ENCODE peak calls at places on chromosomes 3 and 15, in ten cellular contexts. R is RCC 7860, X is mesendoderm, D is HEK293T, U is lower leg skin, V is A549, B is activated T-cell treated with anti-CD3 and anti-CD28 coated beads for 1 hour, K is NCI-H1694 treated with DMSO at 0.1 percent for 48 hours, N is astrocyte of the cerebellum, E is nephron progenitor cell. F is an unnamed sample.

GRCh38 chr3:192883512-192883911 is 34.1 kb downstream of the MB21D2 start:
- DNase-seq in N (no peak), V (no peak), B (no peak), D (no peak), X (peak), K (no peak), E (no peak), R (peak), U (no peak), F (no peak)

GRCh38 chr3:170713648-170714047 is 127.8 kb upstream of the SLC7A14 start:
- DNase-seq in K (no peak), U (no peak), D (no peak), E (no peak), R (no peak), B (no peak), N (no peak), X (no peak), V (no peak), F (no peak)

GRCh38 chr3:176663819-176664218 is 533.5 kb downstream of the TBL1XR1 start:
- DNase-seq in U (no peak), N (peak), E (no peak), R (peak), D (peak), V (peak), B (no peak), K (peak), X (peak), F (peak)

GRCh38 chr15:78083687-78084358 is 6.3 kb upstream of the TBC1D2B start:
- DNase-seq in R (no peak), V (no peak), D (no peak), X (no peak), N (no peak), U (no peak), E (no peak), K (no peak), B (no peak), F (no peak)

GRCh38 chr3:138890555-138891187 is 55.9 kb upstream of the PIK3CB start:
- DNase-seq in U (peak), B (no peak), R (no peak), E (no peak), N (no peak), K (no peak), X (no peak), D (no peak), V (no peak), F (no peak)

GRCh38 chr15:50911001-50911400 is 2.5 kb downstream of the AP4E1 start:
- DNase-seq in X (peak), B (no peak), U (no peak), K (no peak), D (no peak), E (no peak), N (no peak), V (no peak), R (no peak), F (no peak)

GRCh38 chr15:25783607-25784131 is 79.5 kb downstream of the ATP10A start:
- DNase-seq in R (no peak), D (peak), V (peak), E (peak), X (peak), K (no peak), B (peak), U (no peak), N (no peak), F (peak)

GRCh38 chr3:175357758-175358157 is 498.6 kb downstream of the NAALADL2 start:
- DNase-seq in N (no peak), K (no peak), E (no peak), R (no peak), V (no peak), D (no peak), X (peak), U (no peak), B (no peak), F (no peak)

GRCh38 chr15:38010390-38010789 is 76.0 kb downstream of the TMCO5A start:
- DNase-seq in U (no peak), V (no peak), B (no peak), D (no peak), R (no peak), E (no peak), K (no peak), N (peak), X (peak), F (no peak)

GRCh38 chr3:67940200-67940952 is 286.0 kb upstream of the SUCLG2 start:
- DNase-seq in N (no peak), V (peak), E (no peak), U (no peak), X (no peak), B (no peak), K (no peak), R (no peak), D (no peak), F (peak)

GRCh38 chr15:81033508-81033907 is 32.8 kb downstream of the TLNRD1 start:
- DNase-seq in K (no peak), N (no peak), B (no peak), V (no peak), D (no peak), R (no peak), E (no peak), X (no peak), U (no peak), F (no peak)

GRCh38 chr15:60932051-60932915 is 296.8 kb downstream of the RORA start:
- DNase-seq in K (no peak), B (peak), R (peak), X (peak), V (peak), U (peak), E (no peak), N (peak), D (no peak), F (peak)

GRCh38 chr3:8223766-8224165 is 277.9 kb upstream of the LMCD1 start:
- DNase-seq in B (no peak), N (peak), E (no peak), D (no peak), X (no peak), V (no peak), R (no peak), K (no peak), U (no peak), F (peak)

GRCh38 chr3:82707035-82707434 is 945.6 kb upstream of the GBE1 start:
- DNase-seq in X (peak), R (no peak), K (no peak), E (peak), U (no peak), V (peak), N (no peak), D (no peak), B (no peak), F (no peak)

GRCh38 chr3:34256021-34256420 is 457.6 kb downstream of the PDCD6IP start:
- DNase-seq in U (no peak), E (no peak), D (no peak), N (no peak), B (no peak), X (no peak), R (no peak), V (no peak), K (no peak), F (no peak)

GRCh38 chr15:48578965-48579364 is 66.5 kb downstream of the FBN1 start:
- DNase-seq in E (no peak), D (no peak), K (no peak), U (no peak), X (no peak), R (no peak), B (no peak), V (no peak), N (no peak), F (no peak)

GRCh38 chr3:106333911-106334618 is 465.3 kb upstream of the CBLB start:
- DNase-seq in B (no peak), X (no peak), D (no peak), N (peak), R (peak), U (no peak), E (no peak), K (no peak), V (no peak), F (no peak)

GRCh38 chr15:25846377-25846776 is 16.8 kb downstream of the ATP10A start:
- DNase-seq in B (no peak), E (no peak), V (no peak), U (no peak), R (no peak), X (no peak), K (no peak), N (no peak), D (no peak), F (no peak)

GRCh38 chr3:63993653-63994079 is 29.6 kb downstream of the PSMD6 start:
- DNase-seq in D (peak), R (peak), E (peak), V (peak), N (peak), K (peak), X (peak), B (peak), U (peak), F (peak)

GRCh38 chr3:116005404-116005803 is 382.1 kb downstream of the GAP43 start:
- DNase-seq in B (no peak), V (peak), K (peak), X (peak), U (no peak), E (no peak), D (peak), R (peak), N (peak), F (peak)

GRCh38 chr3:134625462-134625861 is 25.4 kb downstream of the KY start:
- DNase-seq in D (no peak), V (no peak), B (no peak), U (no peak), X (no peak), K (no peak), N (no peak), E (no peak), R (no peak), F (no peak)

GRCh38 chr15:90889313-90889730 is 5.0 kb downstream of the FES start:
- DNase-seq in E (no peak), X (no peak), R (no peak), D (no peak), K (no peak), N (no peak), V (no peak), B (no peak), U (no peak), F (no peak)

GRCh38 chr15:45199136-45199810 is 11.5 kb upstream of the SHF start:
- DNase-seq in B (no peak), R (no peak), V (peak), K (peak), D (no peak), U (no peak), X (peak), E (no peak), N (no peak), F (no peak)

GRCh38 chr15:43274136-43274535 is 7.4 kb upstream of the TGM5 start:
- DNase-seq in N (no peak), K (no peak), V (no peak), U (no peak), X (no peak), D (no peak), B (no peak), R (peak), E (no peak), F (no peak)

GRCh38 chr3:72227536-72228070 is 442.7 kb upstream of the PROK2 start:
- DNase-seq in B (no peak), K (no peak), E (no peak), N (no peak), D (no peak), V (no peak), R (no peak), X (peak), U (no peak), F (no peak)

GRCh38 chr3:14224895-14225294 is 46.3 kb downstream of the LSM3 start:
- DNase-seq in B (no peak), U (no peak), X (peak), D (no peak), N (no peak), K (no peak), E (no peak), R (no peak), V (no peak), F (no peak)

GRCh38 chr15:23566070-23567050 is 886 bp downstream of the MKRN3 start:
- DNase-seq in E (no peak), D (no peak), B (peak), K (peak), U (no peak), V (peak), N (peak), R (no peak), X (no peak), F (no peak)

GRCh38 chr3:186002884-186003472 is 65.2 kb upstream of the TRA2B start:
- DNase-seq in E (no peak), D (no peak), U (no peak), R (no peak), V (peak), K (peak), X (peak), N (no peak), B (no peak), F (no peak)

GRCh38 chr3:107994181-107994580 is 96.7 kb downstream of the CD47 start:
- DNase-seq in R (peak), D (no peak), V (no peak), E (no peak), B (no peak), U (no peak), N (no peak), X (no peak), K (no peak), F (no peak)

GRCh38 chr3:194381460-194381875 is 11.9 kb upstream of the LRRC15 start:
- DNase-seq in V (no peak), X (no peak), K (no peak), R (no peak), D (no peak), E (no peak), N (no peak), B (no peak), U (no peak), F (no peak)

GRCh38 chr3:39103791-39104552 is 3.5 kb downstream of the GORASP1 start:
- DNase-seq in R (no peak), U (no peak), X (no peak), V (no peak), B (no peak), E (no peak), K (no peak), N (no peak), D (no peak), F (peak)

GRCh38 chr15:32677238-32677750 is 35.8 kb downstream of the SCG5 start:
- DNase-seq in K (no peak), U (peak), E (no peak), N (no peak), V (peak), B (no peak), X (no peak), R (peak), D (no peak), F (peak)

GRCh38 chr3:42043116-42043796 is 47.9 kb upstream of the TRAK1 start:
- DNase-seq in E (peak), B (no peak), U (no peak), R (peak), V (peak), X (peak), K (no peak), D (peak), N (no peak), F (no peak)

GRCh38 chr3:44555753-44556152 is 760 bp downstream of the ZKSCAN7 start:
- DNase-seq in U (no peak), N (no peak), V (no peak), D (no peak), K (no peak), R (no peak), B (no peak), X (no peak), E (no peak), F (no peak)

F was measured in COLO829.